ENCODE peak calls at places on chromosome X, in five cellular contexts. C, X, V, M and H are unnamed samples. For H3K36me3, the result is how much of the 10 kb centered on the place peaks cover.

GRCh38 chrX:136658151-136658550 is 10.2 kb downstream of the CD40LG start:
- DNase-seq in C (no peak), X (no peak), V (no peak), M (no peak), H (no peak)

GRCh38 chrX:38225093-38225492 is 4.4 kb upstream of the SRPX start:
- DNase-seq in C (no peak), X (no peak), V (peak), M (no peak), H (no peak)

GRCh38 chrX:96383428-96383827 is 301.2 kb upstream of the DIAPH2 start:
- DNase-seq in C (no peak), X (no peak), V (no peak), M (no peak), H (no peak)

GRCh38 chrX:134603806-134604700 is 54.2 kb downstream of the PLAC1 start:
- DNase-seq in C (no peak), X (no peak), V (peak), M (no peak), H (peak)

GRCh38 chrX:138756234-138756633 is 44.7 kb upstream of the FGF13 start:
- DNase-seq in C (no peak), X (no peak), V (no peak), M (no peak), H (peak)

GRCh38 chrX:12956704-12957541 is 18.0 kb upstream of the TMSB4X start:
- DNase-seq in C (peak), X (no peak), V (peak), M (no peak), H (no peak)

GRCh38 chrX:96407501-96407900 is 277.1 kb upstream of the DIAPH2 start:
- DNase-seq in C (no peak), X (no peak), V (peak), M (no peak), H (peak)

GRCh38 chrX:66914082-66914481 is 275.2 kb upstream of the EDA2R start:
- DNase-seq in C (no peak), X (no peak), V (no peak), M (no peak), H (no peak)

GRCh38 chrX:45322382-45322781 is 121.7 kb upstream of the DIPK2B start:
- DNase-seq in C (no peak), X (peak), V (peak), M (no peak), H (peak)

GRCh38 chrX:22748093-22748999 is 251.4 kb upstream of the DDX53 start:
- DNase-seq in C (peak), X (no peak), V (peak), M (no peak), H (peak)

GRCh38 chrX:130772313-130773140 is 130.5 kb downstream of the ENOX2 start:
- DNase-seq in C (no peak), X (no peak), V (peak), M (no peak), H (peak)

GRCh38 chrX:153438522-153438921 is 7.3 kb downstream of the TREX2 start:
- DNase-seq in C (no peak), X (no peak), V (peak), M (no peak), H (peak)

GRCh38 chrX:1105671-1106419 is 106.6 kb downstream of the CRLF2 start:
- DNase-seq in C (no peak), X (no peak), V (no peak), M (peak), H (no peak)

GRCh38 chrX:107827852-107828251 is 2.2 kb downstream of the MID2 start:
- DNase-seq in C (no peak), X (no peak), V (no peak), M (no peak), H (no peak)

GRCh38 chrX:103073442-103073841 is 9.5 kb upstream of the BEX1 start:
- DNase-seq in C (no peak), X (no peak), V (no peak), M (no peak), H (peak)

GRCh38 chrX:21691512-21692018 is 33.4 kb upstream of the KLHL34 start:
- DNase-seq in C (no peak), X (no peak), V (no peak), M (no peak), H (no peak)

GRCh38 chrX:51894697-51895336 is 1.4 kb downstream of the MAGED1 start:
- DNase-seq in C (no peak), X (peak), V (peak), M (peak), H (peak)

GRCh38 chrX:830532-830931 is 199.9 kb downstream of the SHOX start:
- DNase-seq in C (no peak), X (no peak), V (no peak), M (no peak), H (no peak)

GRCh38 chrX:129679856-129680255 is 25.1 kb upstream of the APLN start:
- DNase-seq in C (no peak), X (no peak), V (peak), M (no peak), H (no peak)

GRCh38 chrX:97065066-97065465 is 181.4 kb downstream of the RPA4 start:
- DNase-seq in C (no peak), X (no peak), V (no peak), M (no peak), H (no peak)

GRCh38 chrX:40326186-40326965 is 228.6 kb upstream of the BCOR start:
- DNase-seq in C (no peak), X (no peak), V (no peak), M (no peak), H (no peak)

GRCh38 chrX:48540015-48540350 is 469 bp downstream of the TBC1D25 start:
- DNase-seq in C (peak), X (no peak), V (peak), M (no peak), H (peak)

DNA sequence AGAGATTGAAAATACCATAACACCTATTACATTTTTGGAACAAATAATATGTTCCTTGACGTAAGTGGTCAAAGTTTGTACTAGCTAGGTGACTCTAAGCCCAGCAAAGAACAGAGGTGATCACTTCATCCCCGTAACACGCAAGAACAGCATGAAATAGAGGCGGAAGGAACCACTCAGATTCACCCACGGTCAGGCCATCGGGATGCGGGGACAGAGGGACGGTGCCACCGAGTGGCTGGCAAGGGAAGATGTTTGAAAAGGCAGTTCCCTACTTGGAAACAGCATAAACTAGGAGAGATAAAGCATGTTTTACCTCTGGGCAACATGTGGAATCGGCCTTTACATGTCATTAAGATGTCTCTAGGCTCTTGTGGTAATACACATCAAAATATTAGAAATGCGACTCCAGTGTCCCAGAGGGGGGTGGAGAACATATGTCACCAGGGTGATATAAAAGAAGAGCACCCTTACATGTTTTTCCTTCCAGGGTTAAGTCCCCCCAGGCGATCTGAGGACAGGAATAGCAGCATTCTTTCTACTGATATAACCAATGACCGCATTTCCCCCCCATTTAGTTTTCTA is 84.0 kb downstream of the PHKA2 start:
- DNase-seq in C (no peak), X (no peak), V (no peak), M (no peak), H (peak)
- TF ChIP-seq CTCF in C (no peak), X (no peak), V (peak), M (peak), H (peak)

DNA sequence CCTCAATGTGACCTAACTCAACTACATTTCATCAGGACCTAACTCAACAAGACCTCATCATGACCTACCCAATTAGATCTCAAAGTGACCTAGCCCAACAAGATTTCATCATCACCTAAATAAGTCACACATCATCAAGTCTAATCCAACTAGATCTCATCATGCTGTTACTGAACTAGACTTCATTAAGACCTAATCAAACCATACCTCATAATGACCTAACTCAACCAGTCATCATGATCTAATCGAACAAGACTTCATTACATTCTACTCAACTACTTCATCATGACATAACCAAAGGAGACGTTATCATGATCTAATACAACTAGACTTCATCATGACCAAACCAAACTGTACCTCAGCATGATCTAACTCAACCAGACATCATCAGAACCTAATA is 82.8 kb downstream of the DHRSX start:
- DNase-seq in C (no peak), X (no peak), V (no peak), M (no peak), H (no peak)
- H3K36me3 ChIP-seq in C (under half), X (under half), V (under half), M (under half), H (under half)

DNA sequence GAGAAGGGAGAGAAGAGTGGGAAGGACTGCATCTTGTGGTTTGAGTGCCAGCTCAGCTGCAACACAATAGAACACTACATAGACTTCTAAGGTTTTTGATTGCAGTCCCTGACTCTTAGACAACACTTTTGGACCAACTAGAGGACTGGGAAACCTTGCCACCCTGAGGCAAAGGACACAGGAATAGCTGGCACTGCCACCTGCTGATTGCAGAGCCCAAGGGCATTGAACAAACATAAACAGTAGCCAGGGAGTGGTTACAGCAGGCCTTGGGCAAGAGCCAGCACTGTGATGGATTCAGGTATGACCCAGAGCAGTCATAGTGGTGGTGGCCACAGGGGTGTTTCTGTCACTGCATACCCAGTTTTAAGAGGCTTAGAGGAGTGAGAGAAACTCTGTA is 72.5 kb upstream of the CXorf51A start:
- DNase-seq in C (no peak), X (no peak), V (no peak), M (no peak), H (no peak)
- TF ChIP-seq CTCF in C (no peak), X (no peak), V (no peak), M (no peak), H (no peak)

GRCh38 chrX:41338422-41338821 is 4.5 kb downstream of the DDX3X start:
- DNase-seq in C (no peak), X (no peak), V (no peak), M (no peak), H (no peak)
- H3K36me3 ChIP-seq in C (half or more), X (under half), V (under half), M (under half), H (under half)

GRCh38 chrX:152136312-152136711 is 2.1 kb downstream of the MAGEA10 start:
- DNase-seq in C (no peak), X (no peak), V (no peak), M (no peak), H (no peak)

GRCh38 chrX:152139589-152139988 is 1.2 kb upstream of the MAGEA10 start:
- DNase-seq in C (no peak), X (no peak), V (no peak), M (no peak), H (no peak)

GRCh38 chrX:152137771-152138387 is 498 bp downstream of the MAGEA10 start:
- DNase-seq in C (no peak), X (no peak), V (no peak), M (no peak), H (no peak)

DNA sequence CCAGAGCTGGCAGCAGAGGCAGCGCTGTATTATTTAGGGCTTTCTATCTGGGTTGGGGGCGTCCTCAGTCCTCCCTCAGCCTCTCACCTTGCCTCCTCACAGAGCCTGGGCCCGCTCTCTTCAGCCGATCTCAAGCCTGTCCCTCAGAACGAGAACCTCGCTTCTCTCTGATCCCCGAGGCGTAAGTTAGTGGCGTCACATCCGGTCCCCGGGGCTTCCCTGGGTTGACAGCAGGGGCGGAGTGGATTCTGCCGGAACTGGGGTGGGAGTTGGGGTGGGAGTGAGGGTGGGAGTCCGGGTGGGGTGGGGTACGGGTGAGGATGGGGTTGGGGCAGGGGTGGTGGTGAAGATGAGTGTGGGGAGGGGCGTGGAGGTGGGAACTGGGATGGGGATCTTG is at the start of gene MAGEA10:
- DNase-seq in C (no peak), X (no peak), V (no peak), M (no peak), H (no peak)
- TF ChIP-seq CTCF in C (no peak), X (no peak), V (no peak), M (no peak), H (no peak)

GRCh38 chrX:131818297-131818936 is 204.7 kb upstream of the STK26 start:
- DNase-seq in C (no peak), X (no peak), V (no peak), M (no peak), H (no peak)

GRCh38 chrX:131816551-131817136 is 206.5 kb upstream of the STK26 start:
- DNase-seq in C (no peak), X (peak), V (peak), M (no peak), H (no peak)

GRCh38 chrX:131812847-131813825 is 210.0 kb upstream of the STK26 start:
- DNase-seq in C (peak), X (peak), V (peak), M (no peak), H (no peak)
- H3K36me3 ChIP-seq in C (under half), X (under half), V (under half), M (under half), H (under half)

GRCh38 chrX:2678583-2678982 is 12.5 kb upstream of the CD99 start:
- DNase-seq in C (no peak), X (no peak), V (no peak), M (no peak), H (no peak)
- TF ChIP-seq CTCF in C (no peak), X (no peak), V (no peak), M (no peak), H (no peak)

GRCh38 chrX:15723887-15724517 is 14.1 kb upstream of the CA5B start:
- DNase-seq in C (no peak), X (no peak), V (no peak), M (no peak), H (no peak)

GRCh38 chrX:15719324-15719968 is 18.6 kb upstream of the CA5B start:
- DNase-seq in C (no peak), X (no peak), V (no peak), M (no peak), H (no peak)

GRCh38 chrX:15721911-15722310 is 16.2 kb upstream of the CA5B start:
- DNase-seq in C (no peak), X (no peak), V (peak), M (no peak), H (no peak)

DNA sequence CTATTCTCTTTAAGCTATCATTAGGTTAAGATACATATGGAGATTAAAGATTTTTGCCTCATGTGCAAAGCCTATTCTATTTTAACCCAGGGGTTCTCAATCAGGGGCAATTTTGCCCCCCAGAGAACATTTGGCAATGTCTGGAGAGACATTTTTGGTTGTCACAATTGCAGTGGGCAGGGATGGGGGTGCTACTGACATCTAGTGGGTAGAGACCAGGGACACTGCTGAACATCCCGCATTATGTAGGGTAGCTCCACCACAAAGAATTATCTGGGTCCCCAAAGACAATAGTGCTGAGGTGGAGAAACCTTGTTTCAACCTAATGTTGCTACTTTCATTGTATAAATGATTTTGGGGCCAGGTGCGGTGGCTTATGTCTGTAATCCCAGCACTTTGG is 13.2 kb upstream of the CA5B start:
- DNase-seq in C (no peak), X (no peak), V (no peak), M (no peak), H (no peak)
- H3K36me3 ChIP-seq in C (under half), X (under half), V (under half), M (under half), H (under half)